ENCODE peak calls at places on chromosome 15, in seven cellular contexts. L is left ventricle myocardium inferior, V is upper lobe of right lung, Z is psoas muscle, P is sigmoid colon, A is OCI-LY7, N is neuronal stem cell. Y is an unnamed sample.

GRCh38 chr15:83444936-83445335 is 2.2 kb upstream of the SH3GL3 start:
- DNase-seq in L (no peak), V (no peak), Z (no peak), P (no peak), A (no peak), N (no peak), Y (no peak)

GRCh38 chr15:81166949-81167816 is 29.5 kb upstream of the IL16 start:
- DNase-seq in L (no peak), V (no peak), Z (no peak), P (no peak), A (no peak), N (no peak), Y (no peak)

GRCh38 chr15:62649793-62650420 is 392.6 kb upstream of the TPM1 start:
- DNase-seq in L (no peak), V (no peak), Z (no peak), P (peak; percentile 75), A (no peak), N (no peak), Y (no peak)

GRCh38 chr15:62453979-62454378 is 288.9 kb upstream of the C2CD4B start:
- DNase-seq in L (no peak), V (no peak), Z (no peak), P (peak; percentile 47), A (no peak), N (no peak), Y (no peak)

GRCh38 chr15:39990706-39991105 is 48.3 kb downstream of the SRP14 start:
- DNase-seq in L (no peak), V (no peak), Z (no peak), P (no peak), A (no peak), N (no peak), Y (no peak)

GRCh38 chr15:59174846-59175831 is 31.5 kb upstream of the LDHAL6B start:
- DNase-seq in L (peak; percentile 35), V (peak; percentile 67), Z (peak; percentile 42), P (peak; percentile 66), A (peak; percentile 71), N (peak; percentile 45), Y (peak; percentile 81)

GRCh38 chr15:59941612-59942011 is 62.5 kb upstream of the FOXB1 start:
- DNase-seq in L (no peak), V (no peak), Z (no peak), P (no peak), A (no peak), N (peak; percentile 43), Y (no peak)

GRCh38 chr15:101207867-101208288 is 44.0 kb downstream of the CHSY1 start:
- DNase-seq in L (no peak), V (no peak), Z (peak; percentile 54), P (peak; percentile 82), A (no peak), N (no peak), Y (no peak)

DNA sequence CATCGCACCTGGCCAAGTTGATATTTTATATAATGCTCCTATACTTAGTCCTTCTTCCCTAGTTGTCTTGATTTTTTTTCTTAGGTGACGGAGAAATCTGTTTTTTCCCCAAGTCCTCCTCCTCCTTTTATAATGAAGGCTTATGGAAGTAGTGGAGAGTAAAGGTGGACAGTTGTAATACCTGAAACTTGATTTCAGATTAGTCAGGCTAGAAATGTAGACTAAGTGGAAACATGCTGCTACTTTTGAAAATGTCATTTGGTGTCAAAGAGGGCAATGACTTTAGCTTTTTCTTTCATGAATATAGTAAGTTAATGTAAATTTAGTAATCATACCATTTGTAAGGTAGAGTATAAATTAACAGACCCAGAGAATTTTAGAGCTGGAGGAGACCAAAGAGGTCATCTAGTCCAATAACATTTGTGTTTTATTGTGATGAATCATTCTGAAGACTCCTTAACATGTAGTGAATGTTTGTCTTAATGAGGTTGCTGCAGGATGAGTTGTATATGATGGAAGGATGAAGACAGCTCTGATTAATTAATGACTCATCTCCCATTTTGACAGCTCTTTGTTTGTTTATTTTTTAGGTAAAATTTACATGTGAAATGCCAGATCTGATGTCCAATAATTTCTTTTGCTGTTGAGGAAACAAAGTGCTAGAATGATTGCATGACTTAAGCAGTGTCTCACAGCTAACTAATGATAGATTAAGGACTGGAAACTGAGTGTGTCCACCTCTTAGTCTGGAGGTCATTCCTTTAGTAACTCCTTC is 8.7 kb downstream of the CTDSPL2 start:
- DNase-seq in L (no peak), V (no peak), Z (no peak), P (no peak), A (no peak), N (no peak), Y (no peak)
- H3K27ac ChIP-seq in L (no peak overlapping the region), V (no peak overlapping the region), Z (no peak overlapping the region), P (no peak overlapping the region), A (no peak overlapping the region), N (no peak overlapping the region), Y (no peak overlapping the region)

DNA sequence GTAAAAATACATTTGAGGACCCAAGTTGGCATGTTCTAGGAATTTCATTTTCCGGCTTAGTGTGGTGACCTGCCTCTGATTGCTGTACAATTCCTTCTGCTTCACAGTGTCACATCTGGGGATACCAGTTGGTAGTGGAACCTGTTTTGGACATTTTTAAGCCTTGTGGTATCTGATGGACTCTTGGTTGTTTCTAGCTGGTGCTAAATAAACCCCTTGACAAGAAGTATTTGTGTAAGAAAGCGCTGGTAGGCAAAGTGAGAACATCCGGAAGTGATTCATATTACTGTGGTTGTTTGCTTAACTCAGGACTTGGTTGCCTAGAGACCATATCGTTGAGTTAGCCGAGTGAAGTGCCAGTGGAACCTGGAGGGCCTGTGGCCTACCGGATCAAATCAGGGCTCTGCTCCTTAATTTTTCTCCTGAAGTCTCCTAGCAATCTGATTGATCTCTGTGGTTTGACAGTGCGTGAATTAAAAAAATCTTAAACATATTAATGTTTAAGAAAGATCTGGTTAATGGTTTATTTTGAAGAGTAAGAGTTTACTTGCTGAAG is 12.8 kb downstream of the IQGAP1 start:
- DNase-seq in L (peak; percentile 53), V (peak; percentile 73), Z (peak; percentile 55), P (peak; percentile 87), A (peak; percentile 79), N (peak; percentile 26), Y (peak; percentile 83)
- H3K4me1 ChIP-seq in L (peaks cover 92% of the 10 kb centered on the region), V (peaks cover 76% of the 10 kb centered on the region), Z (peaks cover 90% of the 10 kb centered on the region), P (peaks cover 80% of the 10 kb centered on the region), A (peaks cover 27% of the 10 kb centered on the region), N (peaks cover 4% of the 10 kb centered on the region), Y (peaks cover 6% of the 10 kb centered on the region)

DNA sequence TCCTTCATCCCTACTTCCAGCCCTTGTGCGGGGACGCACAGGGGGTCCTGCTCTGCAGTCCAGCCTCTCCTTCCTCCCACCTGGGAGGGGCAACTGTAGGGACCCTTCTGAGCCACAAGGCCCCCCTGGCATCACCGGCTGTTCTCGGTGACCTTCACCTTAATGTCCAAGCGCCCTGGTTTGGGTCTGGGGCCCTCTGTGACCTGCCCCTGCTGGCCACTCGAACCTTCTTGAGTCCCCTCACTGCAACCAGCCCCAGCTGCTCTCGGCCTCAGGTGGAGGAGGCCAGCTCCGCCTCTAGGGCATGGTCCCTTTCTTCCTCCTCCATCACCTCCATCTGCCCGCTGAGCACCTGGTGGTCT is 57.9 kb downstream of the RGMA start:
- DNase-seq in L (no peak), V (no peak), Z (no peak), P (peak; percentile 71), A (no peak), N (no peak), Y (no peak)
- H3K27ac ChIP-seq in L (peak overlapping the region; percentile 92), V (no peak overlapping the region), Z (peak overlapping the region; percentile 90), P (peak overlapping the region; percentile 88), A (no peak overlapping the region), N (no peak overlapping the region), Y (no peak overlapping the region)

DNA sequence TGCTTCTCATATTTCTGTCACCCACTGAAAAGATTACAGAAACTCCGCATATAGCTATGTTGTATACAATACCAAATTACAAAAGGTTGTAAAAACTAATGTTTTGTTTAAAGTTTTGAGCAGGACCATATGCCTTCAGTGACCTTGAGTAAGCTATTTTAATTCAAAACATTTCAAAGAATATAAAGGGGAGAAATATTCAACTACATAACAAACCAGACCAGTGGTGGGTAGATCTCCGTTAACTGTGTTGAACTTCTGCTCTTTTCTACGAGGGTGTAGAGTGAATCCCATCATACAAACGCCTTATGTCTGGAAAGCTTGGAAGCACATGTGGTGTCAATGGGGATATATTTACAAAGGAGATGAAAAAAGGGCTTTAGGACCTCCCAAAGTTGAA is 68.4 kb upstream of the NR2F2 start:
- DNase-seq in L (no peak), V (no peak), Z (no peak), P (no peak), A (no peak), N (no peak), Y (no peak)
- H3K4me1 ChIP-seq in L (no peaks in the 10 kb centered on the region), V (peaks cover 16% of the 10 kb centered on the region), Z (no peaks in the 10 kb centered on the region), P (peaks cover 26% of the 10 kb centered on the region), A (no peaks in the 10 kb centered on the region), N (peaks cover 6% of the 10 kb centered on the region), Y (no peaks in the 10 kb centered on the region)

GRCh38 chr15:32152574-32152973 is 122.3 kb downstream of the CHRNA7 start:
- DNase-seq in L (no peak), V (no peak), Z (no peak), P (no peak), A (no peak), N (no peak), Y (no peak)
- H3K27ac ChIP-seq in L (no peak overlapping the region), V (no peak overlapping the region), Z (no peak overlapping the region), P (no peak overlapping the region), A (no peak overlapping the region), N (no peak overlapping the region), Y (no peak overlapping the region)

DNA sequence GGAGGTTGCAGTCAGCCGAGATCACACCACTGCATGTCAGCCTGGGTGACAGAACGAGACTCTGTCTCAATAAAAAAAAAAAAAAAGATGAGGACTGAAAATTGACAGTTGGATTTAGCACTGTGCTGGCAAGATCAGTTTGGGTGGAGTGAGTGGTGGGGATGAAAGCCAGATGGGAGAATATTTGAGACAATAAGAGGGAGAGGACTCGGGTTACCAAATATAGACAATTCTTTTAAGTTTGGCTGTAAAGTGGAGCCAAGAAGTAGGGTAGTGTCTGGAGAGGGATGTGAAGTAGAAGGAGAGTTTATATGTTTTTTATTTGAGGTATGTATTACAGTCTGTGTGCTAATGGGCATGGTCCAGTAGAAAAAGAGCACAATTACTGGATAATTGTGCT is 20.4 kb downstream of the TMOD3 start:
- DNase-seq in L (no peak), V (no peak), Z (no peak), P (no peak), A (no peak), N (no peak), Y (no peak)
- H3K4me1 ChIP-seq in L (peaks cover 73% of the 10 kb centered on the region), V (peaks cover 74% of the 10 kb centered on the region), Z (peaks cover 21% of the 10 kb centered on the region), P (peaks cover 24% of the 10 kb centered on the region), A (peaks cover 11% of the 10 kb centered on the region), N (no peaks in the 10 kb centered on the region), Y (peaks cover 4% of the 10 kb centered on the region)

GRCh38 chr15:31234815-31235214 is 91.8 kb upstream of the KLF13 start:
- DNase-seq in L (no peak), V (no peak), Z (no peak), P (peak; percentile 53), A (no peak), N (no peak), Y (no peak)
- H3K27ac ChIP-seq in L (peak overlapping the region; percentile 95), V (no peak overlapping the region), Z (no peak overlapping the region), P (peak overlapping the region; percentile 88), A (peak overlapping the region; percentile 89), N (no peak overlapping the region), Y (no peak overlapping the region)